ENCODE peak calls at places on chromosomes 6 and 20, in five cellular contexts. Z is heart left ventricle, L is right lobe of liver, I is transverse colon, O is H7. R is an unnamed sample.
A peak's percentile ranks its signal among the peaks of the same experiment; 100 is the strongest.

GRCh38 chr20:59976196-59976847 is 18.1 kb downstream of the CDH26 start:
- DNase-seq in Z (no peak), L (no peak), I (no peak), O (no peak), R (no peak)

GRCh38 chr6:34745277-34746103 is 11.8 kb upstream of the SNRPC start:
- DNase-seq in Z (no peak), L (no peak), I (peak; percentile 68), O (no peak), R (no peak)

GRCh38 chr20:6232436-6232835 is 109.6 kb upstream of the FERMT1 start:
- DNase-seq in Z (no peak), L (no peak), I (no peak), O (no peak), R (no peak)

GRCh38 chr6:72619883-72620696 is 1.8 kb upstream of the KCNQ5 start:
- DNase-seq in Z (peak; percentile 66), L (peak; percentile 44), I (peak; percentile 41), O (peak; percentile 60), R (peak; percentile 70)

GRCh38 chr20:63314566-63315239 is 21.7 kb downstream of the COL20A1 start:
- DNase-seq in Z (peak; percentile 56), L (no peak), I (no peak), O (no peak), R (peak; percentile 46)

GRCh38 chr20:49877254-49877990 is 37.9 kb downstream of the SPATA2 start:
- DNase-seq in Z (no peak), L (no peak), I (no peak), O (no peak), R (no peak)

GRCh38 chr6:8420031-8420588 is 15.2 kb downstream of the SLC35B3 start:
- DNase-seq in Z (no peak), L (no peak), I (no peak), O (no peak), R (no peak)

GRCh38 chr6:41058783-41059181 is 5.8 kb downstream of the APOBEC2 start:
- DNase-seq in Z (no peak), L (no peak), I (no peak), O (no peak), R (no peak)

GRCh38 chr6:36130672-36131516 is 581 bp downstream of the MAPK13 start:
- DNase-seq in Z (peak; percentile 76), L (peak; percentile 61), I (peak; percentile 77), O (peak; percentile 85), R (peak; percentile 89)

GRCh38 chr6:158205220-158205944 is 37.2 kb downstream of the GTF2H5 start:
- DNase-seq in Z (no peak), L (peak; percentile 53), I (no peak), O (peak; percentile 74), R (no peak)

GRCh38 chr20:46357030-46357514 is 48.8 kb upstream of the CDH22 start:
- DNase-seq in Z (no peak), L (no peak), I (no peak), O (peak; percentile 50), R (no peak)

GRCh38 chr20:46354207-46354555 is 45.9 kb upstream of the CDH22 start:
- DNase-seq in Z (no peak), L (no peak), I (no peak), O (no peak), R (no peak)

GRCh38 chr20:46354920-46355654 is 46.8 kb upstream of the CDH22 start:
- DNase-seq in Z (no peak), L (no peak), I (no peak), O (peak; percentile 27), R (no peak)

GRCh38 chr20:46356195-46357029 is 48.1 kb upstream of the CDH22 start:
- DNase-seq in Z (no peak), L (no peak), I (no peak), O (peak; percentile 40), R (no peak)

DNA sequence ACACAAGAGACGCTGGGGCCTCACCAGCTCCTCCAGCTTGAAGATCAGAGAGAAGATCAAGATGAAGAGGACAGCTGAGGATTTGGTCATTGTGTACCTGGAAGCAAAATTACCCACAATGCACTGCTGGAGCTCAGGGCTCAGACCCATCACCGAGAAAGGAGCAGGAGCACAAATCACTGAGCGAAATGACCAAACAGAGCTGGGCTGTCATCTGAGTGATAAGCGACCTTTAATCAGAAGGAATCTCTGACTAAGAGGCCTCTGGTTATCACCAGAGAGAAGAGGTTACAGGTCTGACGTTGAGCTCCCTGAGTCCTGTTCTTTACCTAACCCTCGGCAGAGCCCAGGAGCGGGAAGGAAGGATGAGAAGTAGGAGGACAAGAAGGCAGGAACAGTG is 47.5 kb upstream of the CDH22 start:
- DNase-seq in Z (no peak), L (no peak), I (no peak), O (no peak), R (no peak)
- H3K36me3 ChIP-seq in Z (peaks cover 45% of the 10 kb centered on the region), L (no peaks in the 10 kb centered on the region), I (peaks cover 4% of the 10 kb centered on the region), O (peaks cover 9% of the 10 kb centered on the region), R (peaks cover 22% of the 10 kb centered on the region)

GRCh38 chr20:13736792-13737191 is 47.9 kb downstream of the ESF1 start:
- DNase-seq in Z (no peak), L (no peak), I (no peak), O (no peak), R (no peak)
- H3K36me3 ChIP-seq in Z (peaks cover 23% of the 10 kb centered on the region), L (no peaks in the 10 kb centered on the region), I (peaks cover 16% of the 10 kb centered on the region), O (peaks cover 6% of the 10 kb centered on the region), R (peaks cover 17% of the 10 kb centered on the region)

GRCh38 chr6:154815938-154816820 is 83.0 kb downstream of the SCAF8 start:
- DNase-seq in Z (no peak), L (no peak), I (no peak), O (no peak), R (no peak)
- H3K36me3 ChIP-seq in Z (peaks cover 99% of the 10 kb centered on the region), L (peaks cover 6% of the 10 kb centered on the region), I (peaks cover 68% of the 10 kb centered on the region), O (peaks cover 30% of the 10 kb centered on the region), R (peaks cover 99% of the 10 kb centered on the region)

DNA sequence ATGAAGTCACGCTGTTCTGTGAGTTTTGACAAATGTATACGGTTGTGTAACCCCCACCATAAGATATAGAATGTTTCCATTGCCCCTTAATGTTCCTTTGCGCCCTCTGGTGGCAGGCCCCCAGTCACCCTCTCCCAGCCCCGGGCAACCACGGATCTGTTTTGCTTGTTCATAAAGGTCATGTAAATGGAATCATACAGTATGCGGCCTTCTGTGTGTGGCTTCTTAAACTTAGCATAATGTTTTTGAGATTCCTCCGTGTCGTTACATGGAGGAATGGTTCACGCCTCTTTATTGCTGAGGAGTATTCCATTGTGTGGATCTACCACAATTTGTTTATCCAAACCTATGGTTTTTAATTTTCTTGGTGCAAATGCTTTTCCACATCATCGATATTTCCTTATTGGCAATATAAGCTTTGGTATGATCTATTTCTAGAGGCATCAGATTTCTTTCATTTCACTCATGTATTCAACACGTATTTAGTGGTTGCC is 28.4 kb downstream of the LYRM2 start:
- DNase-seq in Z (peak; percentile 87), L (peak; percentile 73), I (peak; percentile 81), O (peak; percentile 84), R (peak; percentile 86)
- H3K36me3 ChIP-seq in Z (no peaks in the 10 kb centered on the region), L (no peaks in the 10 kb centered on the region), I (no peaks in the 10 kb centered on the region), O (no peaks in the 10 kb centered on the region), R (no peaks in the 10 kb centered on the region)

GRCh38 chr20:62309198-62309944 is 6.6 kb downstream of the ADRM1 start:
- DNase-seq in Z (no peak), L (no peak), I (no peak), O (peak; percentile 79), R (no peak)
- H3K36me3 ChIP-seq in Z (peaks cover 77% of the 10 kb centered on the region), L (no peaks in the 10 kb centered on the region), I (peaks cover 18% of the 10 kb centered on the region), O (peaks cover 41% of the 10 kb centered on the region), R (peaks cover 86% of the 10 kb centered on the region)

DNA sequence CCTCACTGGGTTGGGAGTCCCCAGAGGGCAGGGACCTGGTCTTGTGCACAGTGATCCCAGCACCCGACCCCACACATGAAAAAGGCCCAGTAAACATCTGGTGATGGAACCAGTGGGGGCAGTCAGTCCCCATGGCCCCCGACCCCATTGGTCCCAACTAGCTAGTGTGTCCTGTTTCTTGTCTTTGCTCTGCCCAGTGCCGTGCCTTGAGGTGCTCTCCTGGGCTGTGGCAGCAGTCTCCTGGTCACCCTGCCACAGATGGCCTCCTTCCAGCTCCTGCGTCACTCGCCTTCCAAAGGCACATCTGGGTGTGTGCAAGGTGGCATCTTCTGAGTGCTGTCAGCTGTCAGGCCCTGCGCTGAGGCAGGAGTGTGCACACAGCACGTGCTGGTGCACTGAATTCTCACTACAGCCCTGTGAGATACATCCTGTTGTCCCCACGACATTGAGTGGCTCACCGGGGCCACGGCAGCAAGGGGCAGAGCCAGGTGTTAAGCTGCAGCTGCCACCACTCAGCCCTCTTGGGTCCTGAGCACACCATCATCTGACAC is 3.9 kb downstream of the NPEPL1 start:
- DNase-seq in Z (no peak), L (peak; percentile 39), I (no peak), O (no peak), R (peak; percentile 58)
- H3K36me3 ChIP-seq in Z (peaks cover 59% of the 10 kb centered on the region), L (peaks cover 3% of the 10 kb centered on the region), I (peaks cover 6% of the 10 kb centered on the region), O (peaks cover 9% of the 10 kb centered on the region), R (peaks cover 45% of the 10 kb centered on the region)

DNA sequence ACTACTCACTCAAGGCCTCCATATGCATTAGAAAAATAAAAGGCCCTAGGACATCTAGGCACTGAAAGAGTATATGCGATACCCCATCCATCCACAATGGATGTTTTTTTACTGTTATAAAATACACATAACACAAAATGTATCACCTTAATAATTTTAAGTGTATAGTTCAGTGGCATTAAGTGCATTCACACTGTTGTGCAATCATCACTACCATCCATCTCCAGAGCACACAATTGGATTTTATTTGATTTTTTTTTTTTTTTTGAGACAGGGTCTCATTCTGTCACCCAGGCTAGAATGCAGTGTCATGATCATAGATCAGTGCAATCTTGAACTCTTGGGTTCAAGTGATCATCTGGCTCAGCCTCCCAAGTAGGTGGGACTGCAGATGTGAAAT is 2.8 kb downstream of the MDC1 start:
- DNase-seq in Z (no peak), L (no peak), I (no peak), O (no peak), R (no peak)
- H3K36me3 ChIP-seq in Z (peaks cover 52% of the 10 kb centered on the region), L (no peaks in the 10 kb centered on the region), I (peaks cover 18% of the 10 kb centered on the region), O (peaks cover 33% of the 10 kb centered on the region), R (peaks cover 52% of the 10 kb centered on the region)

R was measured in upper lobe of right lung.